ENCODE peak calls at places on chromosomes 11 and 22, in ten cellular contexts. M, U, L, R, X, K, A, I, W and E are unnamed samples.

GRCh38 chr11:128207861-128208321 is 379.5 kb downstream of the ETS1 start:
- DNase-seq in A (no peak), X (no peak), K (no peak), M (no peak), R (peak; percentile 77), L (no peak), I (no peak), U (no peak), W (no peak), E (no peak)

GRCh38 chr11:120248551-120249278 is 8.8 kb downstream of the POU2F3 start:
- DNase-seq in R (peak; percentile 56), U (no peak), X (no peak), W (no peak), L (no peak), M (no peak), K (no peak), I (no peak), A (no peak), E (no peak)

GRCh38 chr11:18091731-18092130 is 14.2 kb downstream of the SAAL1 start:
- DNase-seq in W (no peak), R (no peak), L (no peak), K (no peak), I (no peak), X (no peak), A (no peak), U (no peak), M (no peak), E (no peak)

GRCh38 chr11:116148056-116148455 is 624.7 kb downstream of the BUD13 start:
- DNase-seq in I (no peak), A (no peak), M (peak; percentile 75), X (no peak), R (no peak), L (no peak), K (no peak), U (peak; percentile 79), W (no peak), E (no peak)

GRCh38 chr11:78790784-78791183 is 216.1 kb upstream of the NARS2 start:
- DNase-seq in R (no peak), U (no peak), K (peak; percentile 80), W (peak; percentile 74), I (no peak), L (no peak), X (no peak), A (no peak), M (no peak), E (no peak)

GRCh38 chr11:8739309-8739793 is 56.8 kb downstream of the RPL27A start:
- DNase-seq in L (no peak), R (no peak), I (no peak), M (no peak), X (no peak), K (peak; percentile 61), W (no peak), U (no peak), A (no peak), E (peak; percentile 59)

GRCh38 chr22:35010543-35010942 is 55.4 kb upstream of the ISX start:
- DNase-seq in R (no peak), W (no peak), L (no peak), K (no peak), X (no peak), A (no peak), U (no peak), I (no peak), M (no peak), E (no peak)

GRCh38 chr11:108221401-108221800 is 1.0 kb downstream of the NPAT start:
- DNase-seq in A (no peak), W (no peak), K (no peak), L (no peak), M (peak; percentile 22), R (no peak), I (no peak), X (peak; percentile 23), U (no peak), E (no peak)

GRCh38 chr11:123219066-123219697 is 24.1 kb upstream of the CLMP start:
- DNase-seq in X (no peak), K (peak; percentile 80), A (no peak), U (no peak), W (no peak), R (no peak), I (no peak), L (no peak), M (no peak), E (no peak)
- TF ChIP-seq POLR2AphosphoS5 in X (no peak), K (no peak), A (no peak), U (no peak), W (peak; percentile 53), R (no peak), I (peak; percentile 49), L (no peak), M (no peak), E (no peak)

DNA sequence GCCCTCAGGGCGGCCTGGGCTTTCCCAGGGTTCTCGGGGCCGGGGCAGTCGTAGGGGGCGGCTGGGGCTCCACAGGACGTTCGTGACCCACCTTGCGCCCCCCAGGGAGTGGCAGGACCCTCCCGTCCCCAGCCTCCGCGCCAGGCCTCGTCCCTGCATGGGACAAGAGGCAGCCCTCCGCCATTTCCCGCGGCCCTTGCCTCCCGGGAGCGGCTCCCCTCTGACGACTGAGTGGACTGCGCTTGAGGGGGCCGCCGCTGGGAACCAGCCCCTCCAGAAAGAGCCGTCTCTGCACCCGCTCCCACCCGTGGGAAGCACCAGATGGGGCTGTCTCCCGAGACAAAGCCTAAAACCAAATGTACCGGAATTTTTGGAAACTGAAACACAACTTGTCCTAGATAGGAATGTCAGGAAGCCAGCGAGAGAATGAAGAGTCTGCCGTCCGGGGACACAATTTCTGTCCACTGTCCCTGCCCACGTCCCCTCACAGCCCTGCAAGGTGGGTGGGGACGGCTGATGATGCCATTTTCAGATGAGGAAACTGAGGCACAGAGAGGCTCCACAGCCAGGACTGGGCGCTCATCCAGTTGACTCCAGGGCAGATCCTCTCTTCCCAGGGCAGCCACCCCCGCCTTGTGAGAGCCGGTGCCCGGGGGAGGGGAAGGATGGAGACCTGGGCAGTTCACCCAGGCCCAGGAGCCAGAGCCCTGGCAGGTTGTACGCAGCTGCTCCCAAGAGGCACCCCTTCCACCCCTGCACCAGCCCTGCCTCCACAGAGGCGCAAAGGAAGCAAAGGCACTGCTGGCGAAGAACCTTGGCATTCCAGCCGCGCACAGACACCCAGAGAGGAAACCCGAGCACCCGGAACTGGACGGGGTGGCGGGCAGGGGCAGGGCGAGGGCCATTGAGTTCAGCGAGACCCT is 18.1 kb upstream of the PICK1 start:
- DNase-seq in M (no peak), R (no peak), U (no peak), X (no peak), K (no peak), I (no peak), W (no peak), L (no peak), A (no peak), E (no peak)
- TF ChIP-seq POLR2AphosphoS5 in M (no peak), R (no peak), U (no peak), X (no peak), K (no peak), I (no peak), W (no peak), L (no peak), A (no peak), E (no peak)

DNA sequence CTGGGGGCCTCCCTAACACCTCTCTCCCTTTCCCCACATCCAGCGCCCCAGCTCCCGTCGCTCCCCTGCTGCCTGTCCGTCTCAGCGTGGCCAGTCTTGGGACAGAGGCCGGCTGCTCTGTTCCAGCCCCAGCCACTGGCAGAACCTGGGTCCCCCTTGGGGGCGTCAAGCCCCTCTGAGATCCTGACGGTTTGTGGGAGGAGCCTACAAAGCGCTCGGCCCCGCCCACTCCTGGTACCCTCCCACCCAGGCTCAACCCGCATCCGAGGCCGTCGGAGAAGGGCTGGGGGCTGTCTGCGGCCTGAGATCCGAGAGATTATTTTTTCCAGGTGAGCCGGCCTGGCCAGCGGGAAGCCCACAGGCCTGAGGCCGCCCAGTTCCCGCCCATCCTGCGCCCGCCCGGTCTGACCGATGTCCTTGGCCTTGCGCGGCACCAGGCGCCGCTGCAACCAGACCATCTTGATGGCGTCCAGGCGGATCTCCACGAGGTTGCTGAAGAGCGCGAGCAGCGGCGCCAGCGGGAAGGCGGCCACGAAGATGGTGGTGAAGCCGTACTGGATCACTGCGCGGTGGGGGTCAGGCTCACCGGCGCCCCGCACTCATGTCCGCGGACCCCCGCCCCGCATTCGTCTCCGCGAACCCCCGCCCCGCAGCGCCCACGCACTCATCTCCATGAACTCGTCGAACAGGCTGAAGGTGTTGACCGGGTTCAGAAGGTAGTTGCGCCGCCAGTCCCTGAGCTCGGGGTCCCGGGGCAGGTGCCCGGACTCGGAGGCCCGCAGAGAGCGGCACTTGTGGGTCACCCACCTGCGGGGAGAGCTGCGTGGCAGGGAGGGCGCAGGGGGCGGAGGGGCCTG is 5.5 kb upstream of the SIGIRR start:
- DNase-seq in I (peak; percentile 8), M (peak; percentile 64), X (no peak), U (no peak), L (no peak), R (no peak), A (peak; percentile 66), W (no peak), K (no peak), E (no peak)
- TF ChIP-seq POLR2AphosphoS5 in I (no peak), M (no peak), X (no peak), U (no peak), L (no peak), R (no peak), A (no peak), W (no peak), K (no peak), E (no peak)

GRCh38 chr11:1554981-1555712 is 16.9 kb downstream of the DUSP8 start:
- DNase-seq in X (no peak), W (no peak), L (no peak), R (no peak), A (peak; percentile 52), I (no peak), M (no peak), U (no peak), K (no peak), E (no peak)

GRCh38 chr11:1557168-1557884 is 14.7 kb downstream of the DUSP8 start:
- DNase-seq in W (no peak), X (no peak), I (no peak), U (no peak), L (no peak), K (no peak), R (no peak), M (no peak), A (no peak), E (no peak)

GRCh38 chr11:1556278-1557167 is 15.5 kb downstream of the DUSP8 start:
- DNase-seq in M (peak; percentile 51), K (no peak), I (no peak), A (peak; percentile 56), R (no peak), L (no peak), X (no peak), U (no peak), W (no peak), E (no peak)

GRCh38 chr11:1555713-1556153 is 16.3 kb downstream of the DUSP8 start:
- DNase-seq in U (no peak), K (no peak), A (no peak), L (no peak), R (no peak), I (no peak), W (no peak), X (no peak), M (no peak), E (no peak)

DNA sequence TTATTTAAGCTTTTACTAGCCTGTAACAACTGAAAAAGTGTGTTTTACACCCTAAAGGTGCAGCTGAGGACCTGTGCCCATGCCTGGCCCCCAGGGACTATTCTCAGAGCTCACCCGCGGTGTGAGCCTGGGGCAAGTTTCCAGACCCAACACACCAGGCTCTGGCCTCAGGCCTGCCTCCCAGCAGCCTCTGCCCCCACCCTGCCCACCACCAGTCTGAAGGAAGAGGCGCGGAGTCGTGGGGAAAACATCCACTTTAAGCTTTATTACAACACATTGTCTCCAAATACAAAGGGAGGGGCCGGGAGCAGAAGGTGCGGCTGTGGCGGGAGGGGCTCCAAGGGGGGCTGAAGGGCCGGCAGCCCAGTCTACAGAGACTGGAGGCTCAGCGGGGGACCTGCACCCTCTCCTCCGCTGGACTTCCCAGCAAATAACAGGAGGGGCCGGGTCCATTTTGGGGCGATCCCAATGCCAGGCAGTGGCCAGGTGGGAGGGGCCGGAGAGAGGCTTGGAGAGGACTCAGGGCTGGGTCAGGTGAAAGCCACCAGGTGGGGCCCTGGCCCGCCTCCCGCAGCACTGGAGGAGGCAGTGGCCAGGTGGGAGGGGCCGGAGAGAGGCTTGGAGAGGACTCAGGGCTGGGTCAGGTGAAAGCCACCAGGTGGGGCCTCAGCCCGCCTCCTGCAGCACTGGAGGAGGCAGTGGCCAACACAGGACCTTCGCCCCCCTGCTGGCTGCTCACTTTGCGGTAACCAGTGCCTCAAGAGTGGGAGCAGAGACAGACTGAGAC is 18.1 kb downstream of the DUSP8 start:
- DNase-seq in U (no peak), I (peak; percentile 89), K (no peak), A (peak; percentile 68), L (peak; percentile 94), R (no peak), X (no peak), W (peak; percentile 94), M (peak; percentile 82), E (no peak)
- TF ChIP-seq POLR2AphosphoS5 in U (no peak), I (no peak), K (no peak), A (no peak), L (no peak), R (no peak), X (no peak), W (peak; percentile 28), M (no peak), E (no peak)